ENCODE peak calls at places on chromosome 20, in five cellular contexts. K is AG04450; S is stimulated activated CD4-positive, alpha-beta T cell treated with anti-CD3 and anti-CD28 coated beads, Interleukin-4, amount 100 ng/mL, for 1 hour; C is T47D; G is SW 1271. B is an unnamed sample.

GRCh38 chr20:63074631-63075030 is 67.9 kb upstream of the BHLHE23 start:
- DNase-seq in K (no peak), S (no peak), C (no peak), G (no peak), B (no peak)

GRCh38 chr20:32067234-32067821 is 15.3 kb downstream of the HCK start:
- DNase-seq in K (peak; percentile 36), S (no peak), C (no peak), G (no peak), B (no peak)

GRCh38 chr20:33791959-33792597 is 19.1 kb upstream of the CHMP4B start:
- DNase-seq in K (no peak), S (peak; percentile 58), C (peak; percentile 49), G (peak; percentile 65), B (peak; percentile 72)

GRCh38 chr20:23763345-23763744 is 12.6 kb upstream of the CST1 start:
- DNase-seq in K (no peak), S (no peak), C (no peak), G (no peak), B (no peak)

GRCh38 chr20:23032679-23033078 is 2.4 kb upstream of the SSTR4 start:
- DNase-seq in K (no peak), S (no peak), C (no peak), G (no peak), B (no peak)

GRCh38 chr20:2379511-2380229 is 1.0 kb upstream of the TGM6 start:
- DNase-seq in K (no peak), S (no peak), C (no peak), G (no peak), B (no peak)

GRCh38 chr20:33163856-33164762 is 3.9 kb upstream of the BPIFA2 start:
- DNase-seq in K (no peak), S (no peak), C (no peak), G (no peak), B (no peak)

GRCh38 chr20:53934421-53935352 is 135.7 kb downstream of the BCAS1 start:
- DNase-seq in K (no peak), S (no peak), C (peak; percentile 55), G (no peak), B (no peak)

GRCh38 chr20:17169575-17170136 is 57.2 kb upstream of the PCSK2 start:
- DNase-seq in K (no peak), S (no peak), C (no peak), G (no peak), B (no peak)

B was measured in activated T-cell treated with anti-CD3 and anti-CD28 coated beads, Interleukin-2, amount 50 U/mL, for 48 hours.